ENCODE peak calls at places on chromosomes 4 and X, in seven cellular contexts. One of them, this sample, is unnamed.

GRCh38 chr4:142631836-142632235 is 214.3 kb downstream of the INPP4B start:
- DNase-seq in H1: no peak
- DNase-seq in suprapubic skin: no peak
- DNase-seq in breast epithelium: no peak
- DNase-seq in GM12878: no peak
- DNase-seq in stomach: no peak
- DNase-seq in spleen: no peak
- DNase-seq in this sample: no peak

GRCh38 chr4:32010221-32010620 is 1290.1 kb downstream of the PCDH7 start:
- DNase-seq in GM12878: no peak
- DNase-seq in stomach: no peak
- DNase-seq in breast epithelium: no peak
- DNase-seq in spleen: no peak
- DNase-seq in suprapubic skin: no peak
- DNase-seq in H1: no peak
- DNase-seq in this sample: no peak

GRCh38 chrX:19677121-19677520 is 161.8 kb upstream of the MAP3K15 start:
- DNase-seq in suprapubic skin: no peak
- DNase-seq in stomach: no peak
- DNase-seq in H1: no peak
- DNase-seq in GM12878: no peak
- DNase-seq in breast epithelium: no peak
- DNase-seq in spleen: no peak
- DNase-seq in this sample: no peak

GRCh38 chrX:118503260-118504041 is 7.8 kb downstream of the DOCK11 start:
- DNase-seq in spleen: no peak
- DNase-seq in stomach: no peak
- DNase-seq in suprapubic skin: no peak
- DNase-seq in GM12878: no peak
- DNase-seq in breast epithelium: no peak
- DNase-seq in H1: no peak
- DNase-seq in this sample: no peak

GRCh38 chr4:141350122-141350904 is 129.6 kb downstream of the ZNF330 start:
- DNase-seq in suprapubic skin: no peak
- DNase-seq in spleen: no peak
- DNase-seq in stomach: peak
- DNase-seq in GM12878: no peak
- DNase-seq in H1: no peak
- DNase-seq in breast epithelium: no peak
- DNase-seq in this sample: peak

GRCh38 chr4:23856630-23857029 is 33.2 kb downstream of the PPARGC1A start:
- DNase-seq in GM12878: no peak
- DNase-seq in spleen: no peak
- DNase-seq in suprapubic skin: no peak
- DNase-seq in breast epithelium: no peak
- DNase-seq in stomach: peak
- DNase-seq in H1: no peak
- DNase-seq in this sample: peak

GRCh38 chr4:82419451-82419850 is 10.8 kb downstream of the HNRNPDL start:
- DNase-seq in breast epithelium: no peak
- DNase-seq in suprapubic skin: no peak
- DNase-seq in stomach: no peak
- DNase-seq in spleen: no peak
- DNase-seq in GM12878: no peak
- DNase-seq in H1: no peak
- DNase-seq in this sample: no peak

GRCh38 chr4:156594619-156595018 is 377.0 kb downstream of the PDGFC start:
- DNase-seq in spleen: peak
- DNase-seq in stomach: peak
- DNase-seq in H1: no peak
- DNase-seq in breast epithelium: no peak
- DNase-seq in suprapubic skin: peak
- DNase-seq in GM12878: no peak
- DNase-seq in this sample: peak

GRCh38 chr4:163332526-163333405 is at the start of gene NPY1R:
- DNase-seq in spleen: peak
- DNase-seq in breast epithelium: peak
- DNase-seq in GM12878: peak
- DNase-seq in H1: peak
- DNase-seq in stomach: peak
- DNase-seq in suprapubic skin: peak
- DNase-seq in this sample: peak

GRCh38 chrX:36431819-36432218 is 512.3 kb downstream of the CFAP47 start:
- DNase-seq in breast epithelium: no peak
- DNase-seq in H1: no peak
- DNase-seq in GM12878: no peak
- DNase-seq in suprapubic skin: no peak
- DNase-seq in spleen: no peak
- DNase-seq in stomach: no peak
- DNase-seq in this sample: no peak

GRCh38 chrX:13013353-13014110 is 30.9 kb downstream of the FAM9C start:
- DNase-seq in breast epithelium: no peak
- DNase-seq in GM12878: no peak
- DNase-seq in suprapubic skin: no peak
- DNase-seq in stomach: no peak
- DNase-seq in spleen: no peak
- DNase-seq in H1: no peak
- DNase-seq in this sample: peak

GRCh38 chr4:182238355-182238931 is 4.8 kb upstream of the TENM3 start:
- DNase-seq in H1: peak
- DNase-seq in suprapubic skin: no peak
- DNase-seq in breast epithelium: no peak
- DNase-seq in stomach: no peak
- DNase-seq in GM12878: no peak
- DNase-seq in spleen: no peak
- DNase-seq in this sample: no peak

GRCh38 chr4:158996669-158997074 is 106.2 kb upstream of the RAPGEF2 start:
- DNase-seq in suprapubic skin: no peak
- DNase-seq in GM12878: no peak
- DNase-seq in spleen: no peak
- DNase-seq in stomach: no peak
- DNase-seq in breast epithelium: no peak
- DNase-seq in H1: no peak
- DNase-seq in this sample: no peak
- TF ChIP-seq POLR2AphosphoS5 in suprapubic skin: no peak
- TF ChIP-seq POLR2AphosphoS5 in GM12878: no peak
- TF ChIP-seq POLR2AphosphoS5 in spleen: no peak
- TF ChIP-seq POLR2AphosphoS5 in stomach: no peak
- TF ChIP-seq POLR2AphosphoS5 in breast epithelium: no peak
- TF ChIP-seq POLR2AphosphoS5 in H1: no peak
- TF ChIP-seq POLR2AphosphoS5 in this sample: no peak

GRCh38 chr4:37673523-37674192 is 12.5 kb downstream of the RELL1 start:
- DNase-seq in GM12878: no peak
- DNase-seq in breast epithelium: no peak
- DNase-seq in spleen: no peak
- DNase-seq in stomach: no peak
- DNase-seq in H1: no peak
- DNase-seq in suprapubic skin: no peak
- DNase-seq in this sample: no peak

GRCh38 chr4:37678624-37679023 is 7.6 kb downstream of the RELL1 start:
- DNase-seq in stomach: no peak
- DNase-seq in H1: no peak
- DNase-seq in breast epithelium: no peak
- DNase-seq in GM12878: no peak
- DNase-seq in suprapubic skin: no peak
- DNase-seq in spleen: no peak
- DNase-seq in this sample: no peak

GRCh38 chr4:37680089-37680488 is 6.1 kb downstream of the RELL1 start:
- DNase-seq in breast epithelium: no peak
- DNase-seq in spleen: no peak
- DNase-seq in GM12878: no peak
- DNase-seq in stomach: no peak
- DNase-seq in H1: no peak
- DNase-seq in suprapubic skin: no peak
- DNase-seq in this sample: no peak

GRCh38 chr4:37674446-37674845 is 11.7 kb downstream of the RELL1 start:
- DNase-seq in stomach: no peak
- DNase-seq in GM12878: no peak
- DNase-seq in suprapubic skin: no peak
- DNase-seq in spleen: no peak
- DNase-seq in breast epithelium: no peak
- DNase-seq in H1: no peak
- DNase-seq in this sample: no peak

DNA sequence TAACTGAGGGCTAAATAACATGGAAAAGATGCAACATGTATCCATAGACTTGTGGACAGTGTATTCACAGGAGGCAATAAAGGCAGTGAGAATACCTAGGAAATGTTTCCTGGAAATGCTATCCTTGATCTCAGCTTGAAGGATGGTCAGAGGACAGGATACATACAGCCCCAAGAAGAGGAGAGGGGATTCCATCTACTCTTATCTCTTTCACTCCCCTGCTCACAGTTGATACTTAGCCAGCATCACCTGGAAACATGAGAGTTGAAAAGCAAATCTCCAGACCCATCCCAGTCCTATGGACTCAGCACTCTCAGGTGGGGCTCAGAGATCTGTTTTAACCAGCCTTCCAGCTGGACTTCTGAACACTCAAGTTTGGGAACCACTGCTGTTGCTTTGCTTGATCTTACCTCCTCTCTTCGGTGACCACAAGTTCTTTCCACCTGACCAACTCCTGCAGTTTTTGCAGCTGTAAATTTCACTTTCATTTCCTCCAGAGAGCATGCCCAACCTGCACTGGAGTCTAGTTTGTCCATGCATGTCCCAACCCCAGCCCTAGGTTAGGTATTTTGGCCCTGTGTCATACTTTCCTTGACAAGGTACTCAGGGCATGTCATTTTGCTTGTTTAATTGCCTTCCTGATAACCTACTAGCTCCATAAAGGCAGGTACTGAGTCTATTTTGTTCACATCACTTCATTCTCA is 10.4 kb downstream of the RELL1 start:
- DNase-seq in stomach: peak
- DNase-seq in breast epithelium: no peak
- DNase-seq in GM12878: peak
- DNase-seq in spleen: no peak
- DNase-seq in H1: no peak
- DNase-seq in suprapubic skin: no peak
- DNase-seq in this sample: peak
- H3K27ac ChIP-seq in stomach: peak
- H3K27ac ChIP-seq in breast epithelium: peak
- H3K27ac ChIP-seq in GM12878: peak
- H3K27ac ChIP-seq in spleen: no peak
- H3K27ac ChIP-seq in H1: no peak
- H3K27ac ChIP-seq in suprapubic skin: no peak
- H3K27ac ChIP-seq in this sample: peak

DNA sequence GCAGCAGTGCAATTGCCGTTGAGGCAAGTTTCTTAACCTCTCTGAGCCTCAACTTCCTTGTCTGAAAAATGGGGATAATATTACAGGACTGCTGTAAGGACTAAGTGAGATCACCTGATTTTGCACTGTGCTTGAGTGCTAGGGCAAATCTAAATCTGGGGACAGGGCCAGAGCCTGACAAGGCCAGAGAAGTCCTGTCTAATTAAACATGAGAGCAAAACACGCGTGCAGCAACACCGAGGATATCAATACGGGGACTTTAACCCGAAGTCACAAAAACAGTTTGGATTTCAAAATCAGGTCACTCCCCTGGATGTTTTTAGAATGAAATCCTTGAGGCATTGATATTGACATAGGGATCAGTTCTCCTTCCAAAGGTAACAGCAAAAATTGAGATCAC is 5.7 kb upstream of the GJB1 start:
- DNase-seq in suprapubic skin: no peak
- DNase-seq in stomach: no peak
- DNase-seq in GM12878: no peak
- DNase-seq in breast epithelium: no peak
- DNase-seq in spleen: no peak
- DNase-seq in H1: no peak
- DNase-seq in this sample: no peak
- TF ChIP-seq POLR2A in suprapubic skin: no peak
- TF ChIP-seq POLR2A in stomach: no peak
- TF ChIP-seq POLR2A in GM12878: no peak
- TF ChIP-seq POLR2A in breast epithelium: no peak
- TF ChIP-seq POLR2A in spleen: no peak
- TF ChIP-seq POLR2A in H1: no peak
- TF ChIP-seq POLR2A in this sample: no peak

DNA sequence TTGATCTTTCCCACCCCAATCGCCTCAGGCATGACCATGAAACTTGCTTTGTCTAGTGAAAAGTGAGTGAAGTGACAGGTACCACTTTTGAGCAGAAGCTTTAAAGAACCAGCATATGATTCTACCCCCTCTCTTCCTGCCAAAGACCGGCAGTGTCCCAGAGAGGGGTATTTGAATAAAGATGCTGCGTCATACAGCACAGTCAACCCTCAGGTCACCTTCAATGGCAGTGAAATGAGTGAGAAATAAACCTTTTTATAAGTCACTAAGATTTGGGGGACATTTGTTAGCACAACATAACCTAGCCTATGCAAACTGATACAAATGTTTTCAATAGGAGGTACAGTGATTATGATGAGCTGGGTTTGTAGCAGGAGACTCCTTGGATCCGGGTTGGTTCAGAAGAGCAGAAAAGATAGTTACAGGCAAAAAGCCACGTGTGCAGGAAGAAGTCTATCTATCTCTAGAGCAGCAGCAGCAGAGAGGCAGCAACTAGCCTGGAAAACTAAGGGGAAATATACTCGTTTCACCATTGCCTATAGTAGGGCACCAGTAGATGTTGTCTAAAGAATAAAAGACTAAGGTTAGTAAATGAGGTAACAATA is 30.3 kb upstream of the SPRY1 start:
- DNase-seq in breast epithelium: no peak
- DNase-seq in GM12878: no peak
- DNase-seq in spleen: no peak
- DNase-seq in H1: no peak
- DNase-seq in suprapubic skin: no peak
- DNase-seq in stomach: no peak
- DNase-seq in this sample: no peak
- TF ChIP-seq POLR2AphosphoS5 in breast epithelium: no peak
- TF ChIP-seq POLR2AphosphoS5 in GM12878: no peak
- TF ChIP-seq POLR2AphosphoS5 in spleen: no peak
- TF ChIP-seq POLR2AphosphoS5 in H1: no peak
- TF ChIP-seq POLR2AphosphoS5 in suprapubic skin: no peak
- TF ChIP-seq POLR2AphosphoS5 in stomach: no peak
- TF ChIP-seq POLR2AphosphoS5 in this sample: no peak

DNA sequence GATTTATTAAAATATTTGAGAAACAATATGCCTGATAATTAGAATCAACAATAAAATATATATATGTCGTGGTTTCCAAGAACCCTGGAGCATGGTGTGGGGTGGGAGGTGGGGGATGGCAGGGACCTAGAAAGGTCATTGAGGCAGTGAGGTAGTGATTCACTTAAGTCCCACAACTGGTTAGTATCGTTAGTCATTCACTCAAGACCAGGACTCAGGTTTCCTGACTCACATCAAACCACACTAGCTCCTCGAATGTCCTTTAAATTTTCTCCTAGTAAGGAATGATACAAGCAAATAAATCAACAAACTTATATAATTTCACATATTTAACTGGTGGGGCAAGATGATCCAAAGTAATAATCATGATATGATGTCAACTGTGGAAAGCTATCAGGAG is 158.8 kb upstream of the AADAT start:
- DNase-seq in suprapubic skin: no peak
- DNase-seq in stomach: no peak
- DNase-seq in H1: no peak
- DNase-seq in breast epithelium: no peak
- DNase-seq in spleen: no peak
- DNase-seq in GM12878: no peak
- DNase-seq in this sample: no peak
- H3K27ac ChIP-seq in suprapubic skin: no peak
- H3K27ac ChIP-seq in stomach: no peak
- H3K27ac ChIP-seq in H1: no peak
- H3K27ac ChIP-seq in breast epithelium: no peak
- H3K27ac ChIP-seq in spleen: no peak
- H3K27ac ChIP-seq in GM12878: no peak
- H3K27ac ChIP-seq in this sample: no peak